ENCODE peak calls at places on chromosomes 3 and 15, in seven cellular contexts. T, Y, Q, F, I, G and P are unnamed samples.

GRCh38 chr3:118945834-118946233 is 88.8 kb downstream of the IGSF11 start:
- DNase-seq in T (no peak), Y (no peak), Q (no peak), F (no peak), I (no peak), G (no peak), P (no peak)

GRCh38 chr3:182235504-182235903 is 523.8 kb downstream of the SOX2 start:
- DNase-seq in T (no peak), Y (no peak), Q (no peak), F (peak), I (no peak), G (no peak), P (no peak)

GRCh38 chr3:108513961-108514360 is 3.6 kb upstream of the MYH15 start:
- DNase-seq in T (no peak), Y (no peak), Q (no peak), F (no peak), I (no peak), G (no peak), P (no peak)

GRCh38 chr15:38724827-38725226 is 160.2 kb upstream of the RASGRP1 start:
- DNase-seq in T (no peak), Y (no peak), Q (no peak), F (no peak), I (no peak), G (no peak), P (no peak)

GRCh38 chr15:98865397-98866339 is 141.9 kb downstream of the PGPEP1L start:
- DNase-seq in T (peak), Y (peak), Q (peak), F (peak), I (no peak), G (no peak), P (no peak)

GRCh38 chr3:70550723-70551319 is 238.4 kb upstream of the MDFIC2 start:
- DNase-seq in T (peak), Y (peak), Q (peak), F (peak), I (no peak), G (peak), P (peak)

GRCh38 chr15:94395626-94396025 is 164.3 kb downstream of the MCTP2 start:
- DNase-seq in T (no peak), Y (no peak), Q (no peak), F (no peak), I (peak), G (no peak), P (no peak)

GRCh38 chr3:28850186-28850585 is 430.7 kb upstream of the RBMS3 start:
- DNase-seq in T (no peak), Y (no peak), Q (no peak), F (no peak), I (no peak), G (no peak), P (no peak)

GRCh38 chr3:136632625-136633081 is 119.5 kb downstream of the STAG1 start:
- DNase-seq in T (no peak), Y (no peak), Q (no peak), F (peak), I (no peak), G (no peak), P (no peak)

GRCh38 chr3:126266291-126266840 is 86.0 kb upstream of the ALDH1L1 start:
- DNase-seq in T (peak), Y (peak), Q (peak), F (no peak), I (no peak), G (peak), P (no peak)

GRCh38 chr15:72197460-72198409 is at the start of gene GRAMD2A:
- DNase-seq in T (no peak), Y (peak), Q (no peak), F (no peak), I (no peak), G (peak), P (no peak)

GRCh38 chr3:158458464-158458863 is 112.5 kb upstream of the MLF1 start:
- DNase-seq in T (no peak), Y (no peak), Q (no peak), F (no peak), I (no peak), G (no peak), P (no peak)

GRCh38 chr3:112888388-112889085 is 41.9 kb upstream of the CD200R1L start:
- DNase-seq in T (no peak), Y (no peak), Q (no peak), F (no peak), I (no peak), G (no peak), P (no peak)
- H3K4me3 ChIP-seq in T (no peak), Y (no peak), Q (no peak), F (no peak), I (no peak), G (no peak), P (no peak)

GRCh38 chr15:93139436-93139835 is 50.4 kb upstream of the RGMA start:
- DNase-seq in T (no peak), Y (no peak), Q (no peak), F (no peak), I (no peak), G (no peak), P (no peak)

GRCh38 chr15:93135997-93136397 is 47.0 kb upstream of the RGMA start:
- DNase-seq in T (no peak), Y (no peak), Q (no peak), F (no peak), I (no peak), G (peak), P (no peak)

GRCh38 chr15:93138681-93139080 is 49.7 kb upstream of the RGMA start:
- DNase-seq in T (no peak), Y (no peak), Q (no peak), F (no peak), I (no peak), G (no peak), P (no peak)

GRCh38 chr15:93131485-93132075 is 42.6 kb upstream of the RGMA start:
- DNase-seq in T (no peak), Y (no peak), Q (no peak), F (no peak), I (no peak), G (no peak), P (no peak)

GRCh38 chr15:93135459-93135858 is 46.4 kb upstream of the RGMA start:
- DNase-seq in T (no peak), Y (no peak), Q (no peak), F (no peak), I (no peak), G (no peak), P (no peak)
- H3K4me3 ChIP-seq in T (no peak), Y (no peak), Q (no peak), F (no peak), I (no peak), G (no peak), P (no peak)

GRCh38 chr15:81296673-81297072 is 27.3 kb downstream of the STARD5 start:
- DNase-seq in T (no peak), Y (no peak), Q (no peak), F (no peak), I (no peak), G (peak), P (no peak)
- H3K4me3 ChIP-seq in T (no peak), Y (peak), Q (no peak), F (no peak), I (no peak), G (no peak), P (no peak)

GRCh38 chr15:78048410-78048946 is 29.0 kb downstream of the TBC1D2B start:
- DNase-seq in T (no peak), Y (no peak), Q (no peak), F (no peak), I (no peak), G (no peak), P (no peak)

GRCh38 chr15:78051622-78052405 is 25.7 kb downstream of the TBC1D2B start:
- DNase-seq in T (no peak), Y (no peak), Q (no peak), F (no peak), I (no peak), G (no peak), P (no peak)

GRCh38 chr15:78049691-78050440 is 27.6 kb downstream of the TBC1D2B start:
- DNase-seq in T (no peak), Y (no peak), Q (no peak), F (no peak), I (no peak), G (no peak), P (no peak)

GRCh38 chr15:78050851-78051250 is 26.7 kb downstream of the TBC1D2B start:
- DNase-seq in T (no peak), Y (no peak), Q (no peak), F (no peak), I (no peak), G (no peak), P (no peak)

DNA sequence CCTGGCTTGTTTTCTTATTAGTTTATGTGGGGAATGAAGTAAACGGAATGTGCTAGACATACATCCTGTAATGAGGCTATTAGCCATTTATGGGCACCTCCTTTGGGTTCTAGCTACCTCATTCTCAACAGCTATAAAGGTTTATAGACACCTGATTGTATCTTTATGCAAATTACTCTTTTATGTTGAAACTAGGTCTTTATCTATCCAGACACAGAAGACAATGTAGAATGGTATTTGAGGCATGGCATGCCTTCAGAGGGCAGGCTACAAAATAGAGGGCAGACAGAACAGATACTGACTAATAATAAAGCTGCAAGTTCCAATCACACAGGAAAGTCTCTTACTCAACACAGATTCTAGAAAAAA is 27.1 kb downstream of the TBC1D2B start:
- DNase-seq in T (no peak), Y (no peak), Q (no peak), F (no peak), I (no peak), G (no peak), P (no peak)
- H3K4me3 ChIP-seq in T (no peak), Y (no peak), Q (no peak), F (no peak), I (no peak), G (peak), P (no peak)

DNA sequence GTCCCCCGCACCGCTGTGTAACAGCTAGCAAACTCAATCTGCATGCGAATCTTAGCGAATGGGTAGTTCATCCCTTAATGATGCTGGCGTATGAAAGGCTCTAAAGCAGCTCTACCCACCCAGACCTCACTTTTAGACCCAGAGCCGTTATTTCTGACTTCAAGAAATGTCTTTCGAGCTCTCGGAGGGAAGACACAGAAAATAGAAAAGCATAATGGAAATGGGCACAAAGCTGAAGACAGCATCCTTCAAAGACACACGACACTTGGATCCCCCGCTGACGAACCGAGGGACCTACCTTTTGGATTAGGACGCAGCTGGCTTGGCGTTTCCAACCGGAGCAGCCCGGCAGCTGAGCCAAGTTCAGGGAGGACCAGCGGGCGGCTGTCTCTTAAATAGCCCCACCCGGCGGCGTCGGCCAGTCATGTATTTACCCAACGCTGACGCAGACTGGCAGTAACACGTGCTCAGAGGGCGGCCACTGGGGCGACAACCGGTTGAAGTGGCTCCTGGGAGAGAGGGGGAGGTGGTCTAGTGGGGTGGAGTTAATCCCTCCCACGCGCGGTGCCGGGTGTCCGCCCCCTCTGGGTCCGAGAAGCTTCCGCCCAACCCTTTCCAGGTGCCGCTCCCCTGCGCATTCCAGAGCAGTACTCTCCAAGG is 1.5 kb downstream of the CCK start:
- DNase-seq in T (no peak), Y (peak), Q (no peak), F (no peak), I (no peak), G (peak), P (no peak)
- H3K4me3 ChIP-seq in T (no peak), Y (peak), Q (no peak), F (no peak), I (no peak), G (no peak), P (no peak)

GRCh38 chr3:33174711-33175409 is 43.8 kb downstream of the SUSD5 start:
- DNase-seq in T (no peak), Y (no peak), Q (no peak), F (no peak), I (no peak), G (no peak), P (no peak)
- H3K4me3 ChIP-seq in T (no peak), Y (no peak), Q (no peak), F (no peak), I (no peak), G (no peak), P (no peak)

DNA sequence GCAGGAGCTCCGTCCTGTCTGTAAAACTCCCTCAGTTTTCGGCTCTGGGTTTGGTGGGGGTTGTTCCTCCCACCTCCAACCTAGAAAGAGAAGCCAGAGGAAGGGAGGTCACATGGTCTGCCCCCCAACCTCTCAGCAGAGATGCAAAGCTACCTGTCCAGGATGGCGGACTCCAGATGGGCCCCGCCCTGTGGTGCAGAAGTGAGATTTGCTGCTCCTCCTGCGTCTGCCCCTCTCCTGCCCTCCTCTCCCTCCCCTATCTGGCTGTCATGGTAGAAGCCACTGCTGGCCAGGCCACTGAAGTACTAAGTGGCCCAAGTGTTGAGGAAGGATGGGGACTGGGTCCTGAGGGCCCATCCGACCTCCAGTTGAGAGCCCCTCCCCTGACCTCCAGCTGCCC is 2.1 kb upstream of the SEMA3B start:
- DNase-seq in T (no peak), Y (no peak), Q (peak), F (no peak), I (no peak), G (no peak), P (no peak)
- H3K4me3 ChIP-seq in T (peak), Y (peak), Q (peak), F (peak), I (peak), G (no peak), P (no peak)